ENCODE peak calls at places on chromosomes 13 and 19, in eight cellular contexts. One of them, this sample, is unnamed. For H3K36me3, the result is how much of the 10 kb centered on the place peaks cover.

GRCh38 chr19:46133101-46133627 is 8.7 kb upstream of the IGFL3 start:
- DNase-seq in K562: no peak
- DNase-seq in IMR-90: peak
- DNase-seq in GM23338: peak
- DNase-seq in fibroblast of lung: peak
- DNase-seq in mammary epithelial cell: peak
- DNase-seq in neural progenitor cell: peak
- DNase-seq in neuronal stem cell: peak
- DNase-seq in this sample: peak

GRCh38 chr13:40786568-40786996 is 2.8 kb upstream of the SLC25A15 start:
- DNase-seq in K562: peak
- DNase-seq in IMR-90: peak
- DNase-seq in GM23338: no peak
- DNase-seq in fibroblast of lung: peak
- DNase-seq in mammary epithelial cell: no peak
- DNase-seq in neural progenitor cell: no peak
- DNase-seq in neuronal stem cell: no peak
- DNase-seq in this sample: peak

GRCh38 chr19:42069619-42070293 is at the start of gene GRIK5:
- DNase-seq in K562: no peak
- DNase-seq in IMR-90: no peak
- DNase-seq in GM23338: peak
- DNase-seq in fibroblast of lung: no peak
- DNase-seq in mammary epithelial cell: no peak
- DNase-seq in neural progenitor cell: peak
- DNase-seq in neuronal stem cell: no peak
- DNase-seq in this sample: peak

GRCh38 chr13:94173312-94173854 is 306.1 kb downstream of the DCT start:
- DNase-seq in K562: no peak
- DNase-seq in IMR-90: peak
- DNase-seq in GM23338: no peak
- DNase-seq in fibroblast of lung: no peak
- DNase-seq in mammary epithelial cell: no peak
- DNase-seq in neural progenitor cell: no peak
- DNase-seq in neuronal stem cell: no peak
- DNase-seq in this sample: peak

GRCh38 chr13:26978081-26978860 is 193.3 kb downstream of the USP12 start:
- DNase-seq in K562: no peak
- DNase-seq in IMR-90: no peak
- DNase-seq in GM23338: peak
- DNase-seq in fibroblast of lung: no peak
- DNase-seq in mammary epithelial cell: no peak
- DNase-seq in neural progenitor cell: no peak
- DNase-seq in neuronal stem cell: no peak
- DNase-seq in this sample: no peak

GRCh38 chr19:35830986-35831385 is 18.3 kb upstream of the PRODH2 start:
- DNase-seq in K562: no peak
- DNase-seq in IMR-90: no peak
- DNase-seq in GM23338: no peak
- DNase-seq in fibroblast of lung: no peak
- DNase-seq in mammary epithelial cell: no peak
- DNase-seq in neural progenitor cell: no peak
- DNase-seq in neuronal stem cell: no peak
- DNase-seq in this sample: no peak

GRCh38 chr13:46647514-46648065 is 94.6 kb downstream of the LRCH1 start:
- DNase-seq in K562: no peak
- DNase-seq in IMR-90: no peak
- DNase-seq in GM23338: no peak
- DNase-seq in fibroblast of lung: no peak
- DNase-seq in mammary epithelial cell: no peak
- DNase-seq in neural progenitor cell: no peak
- DNase-seq in neuronal stem cell: no peak
- DNase-seq in this sample: no peak

GRCh38 chr19:53989600-53990533 is 1.6 kb upstream of the CACNG6 start:
- DNase-seq in K562: no peak
- DNase-seq in IMR-90: no peak
- DNase-seq in GM23338: peak
- DNase-seq in fibroblast of lung: no peak
- DNase-seq in mammary epithelial cell: no peak
- DNase-seq in neural progenitor cell: no peak
- DNase-seq in neuronal stem cell: no peak
- DNase-seq in this sample: no peak

GRCh38 chr13:99067160-99067985 is 89.5 kb upstream of the DOCK9 start:
- DNase-seq in K562: no peak
- DNase-seq in IMR-90: peak
- DNase-seq in GM23338: no peak
- DNase-seq in fibroblast of lung: peak
- DNase-seq in mammary epithelial cell: peak
- DNase-seq in neural progenitor cell: no peak
- DNase-seq in neuronal stem cell: no peak
- DNase-seq in this sample: peak

GRCh38 chr13:30861163-30861562 is 44.9 kb upstream of the MEDAG start:
- DNase-seq in K562: no peak
- DNase-seq in IMR-90: no peak
- DNase-seq in GM23338: no peak
- DNase-seq in fibroblast of lung: no peak
- DNase-seq in mammary epithelial cell: no peak
- DNase-seq in neural progenitor cell: no peak
- DNase-seq in neuronal stem cell: no peak
- DNase-seq in this sample: no peak

GRCh38 chr13:30863231-30863630 is 42.8 kb upstream of the MEDAG start:
- DNase-seq in K562: no peak
- DNase-seq in IMR-90: no peak
- DNase-seq in GM23338: peak
- DNase-seq in fibroblast of lung: no peak
- DNase-seq in mammary epithelial cell: no peak
- DNase-seq in neural progenitor cell: peak
- DNase-seq in neuronal stem cell: no peak
- DNase-seq in this sample: no peak

GRCh38 chr13:30861836-30862467 is 44.1 kb upstream of the MEDAG start:
- DNase-seq in K562: no peak
- DNase-seq in IMR-90: no peak
- DNase-seq in GM23338: no peak
- DNase-seq in fibroblast of lung: no peak
- DNase-seq in mammary epithelial cell: no peak
- DNase-seq in neural progenitor cell: no peak
- DNase-seq in neuronal stem cell: no peak
- DNase-seq in this sample: no peak

GRCh38 chr13:30863796-30864195 is 42.3 kb upstream of the MEDAG start:
- DNase-seq in K562: no peak
- DNase-seq in IMR-90: no peak
- DNase-seq in GM23338: peak
- DNase-seq in fibroblast of lung: no peak
- DNase-seq in mammary epithelial cell: no peak
- DNase-seq in neural progenitor cell: no peak
- DNase-seq in neuronal stem cell: no peak
- DNase-seq in this sample: no peak

DNA sequence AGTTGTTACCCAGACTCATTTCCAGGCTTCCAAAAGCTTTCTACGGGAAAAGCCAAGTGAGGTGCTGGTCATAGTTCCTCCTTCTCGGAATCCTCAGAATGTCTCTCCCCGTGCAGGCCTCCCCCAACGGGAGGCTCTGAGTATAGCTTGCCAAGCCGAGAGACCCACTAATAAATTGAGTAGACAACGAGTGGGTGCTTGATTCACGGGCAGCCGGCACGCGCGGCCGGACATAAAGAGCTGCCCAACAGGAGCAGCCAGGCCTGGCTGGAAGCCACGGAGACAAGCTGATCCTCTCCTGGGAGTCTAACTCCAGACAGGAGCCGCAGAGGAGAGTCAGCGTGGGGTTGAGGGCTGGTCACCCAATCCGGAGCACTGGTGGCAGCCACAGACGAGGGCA is 43.4 kb upstream of the MEDAG start:
- DNase-seq in K562: no peak
- DNase-seq in IMR-90: no peak
- DNase-seq in GM23338: peak
- DNase-seq in fibroblast of lung: no peak
- DNase-seq in mammary epithelial cell: no peak
- DNase-seq in neural progenitor cell: peak
- DNase-seq in neuronal stem cell: no peak
- DNase-seq in this sample: no peak
- H3K4me3 ChIP-seq in K562: no peak
- H3K4me3 ChIP-seq in IMR-90: no peak
- H3K4me3 ChIP-seq in GM23338: peak
- H3K4me3 ChIP-seq in fibroblast of lung: no peak
- H3K4me3 ChIP-seq in mammary epithelial cell: no peak
- H3K4me3 ChIP-seq in neural progenitor cell: no peak
- H3K4me3 ChIP-seq in neuronal stem cell: no peak
- H3K4me3 ChIP-seq in this sample: no peak

DNA sequence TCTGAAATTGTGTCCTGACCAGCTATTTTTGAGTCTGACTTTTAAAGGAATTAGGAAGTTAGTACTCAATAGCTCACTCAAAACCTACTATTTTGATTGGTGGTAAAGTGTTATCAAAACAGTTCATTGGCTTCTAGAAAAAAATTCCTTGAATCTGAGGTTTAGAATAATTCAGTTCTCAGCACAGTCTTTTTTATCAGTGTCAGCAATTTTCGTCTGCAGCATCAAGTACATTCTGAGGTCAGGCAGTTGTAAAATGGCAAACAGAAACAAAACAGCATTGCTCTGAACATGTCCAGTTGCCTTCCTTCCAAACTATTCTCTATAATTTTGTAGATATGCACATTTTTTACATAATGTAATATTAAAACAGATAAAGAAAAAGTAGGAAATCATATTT is 1644.1 kb downstream of the SLITRK5 start:
- DNase-seq in K562: no peak
- DNase-seq in IMR-90: no peak
- DNase-seq in GM23338: no peak
- DNase-seq in fibroblast of lung: peak
- DNase-seq in mammary epithelial cell: no peak
- DNase-seq in neural progenitor cell: no peak
- DNase-seq in neuronal stem cell: no peak
- DNase-seq in this sample: no peak
- H2AFZ ChIP-seq in K562: no peak
- H2AFZ ChIP-seq in IMR-90: no peak
- H2AFZ ChIP-seq in GM23338: no peak
- H2AFZ ChIP-seq in fibroblast of lung: no peak
- H2AFZ ChIP-seq in mammary epithelial cell: no peak
- H2AFZ ChIP-seq in neural progenitor cell: no peak
- H2AFZ ChIP-seq in neuronal stem cell: peak
- H2AFZ ChIP-seq in this sample: no peak

GRCh38 chr19:2426661-2427322 is 594 bp downstream of the TIMM13 start:
- DNase-seq in K562: peak
- DNase-seq in IMR-90: peak
- DNase-seq in GM23338: peak
- DNase-seq in fibroblast of lung: peak
- DNase-seq in mammary epithelial cell: peak
- DNase-seq in neural progenitor cell: peak
- DNase-seq in neuronal stem cell: peak
- DNase-seq in this sample: peak

GRCh38 chr19:2428027-2428690 is 773 bp upstream of the TIMM13 start:
- DNase-seq in K562: no peak
- DNase-seq in IMR-90: peak
- DNase-seq in GM23338: peak
- DNase-seq in fibroblast of lung: no peak
- DNase-seq in mammary epithelial cell: no peak
- DNase-seq in neural progenitor cell: peak
- DNase-seq in neuronal stem cell: no peak
- DNase-seq in this sample: peak

GRCh38 chr19:2428756-2429711 is 1.6 kb upstream of the TIMM13 start:
- DNase-seq in K562: no peak
- DNase-seq in IMR-90: no peak
- DNase-seq in GM23338: peak
- DNase-seq in fibroblast of lung: no peak
- DNase-seq in mammary epithelial cell: no peak
- DNase-seq in neural progenitor cell: no peak
- DNase-seq in neuronal stem cell: no peak
- DNase-seq in this sample: no peak

GRCh38 chr19:2425622-2426581 is 1.5 kb downstream of the TIMM13 start:
- DNase-seq in K562: no peak
- DNase-seq in IMR-90: no peak
- DNase-seq in GM23338: no peak
- DNase-seq in fibroblast of lung: no peak
- DNase-seq in mammary epithelial cell: no peak
- DNase-seq in neural progenitor cell: no peak
- DNase-seq in neuronal stem cell: no peak
- DNase-seq in this sample: no peak

DNA sequence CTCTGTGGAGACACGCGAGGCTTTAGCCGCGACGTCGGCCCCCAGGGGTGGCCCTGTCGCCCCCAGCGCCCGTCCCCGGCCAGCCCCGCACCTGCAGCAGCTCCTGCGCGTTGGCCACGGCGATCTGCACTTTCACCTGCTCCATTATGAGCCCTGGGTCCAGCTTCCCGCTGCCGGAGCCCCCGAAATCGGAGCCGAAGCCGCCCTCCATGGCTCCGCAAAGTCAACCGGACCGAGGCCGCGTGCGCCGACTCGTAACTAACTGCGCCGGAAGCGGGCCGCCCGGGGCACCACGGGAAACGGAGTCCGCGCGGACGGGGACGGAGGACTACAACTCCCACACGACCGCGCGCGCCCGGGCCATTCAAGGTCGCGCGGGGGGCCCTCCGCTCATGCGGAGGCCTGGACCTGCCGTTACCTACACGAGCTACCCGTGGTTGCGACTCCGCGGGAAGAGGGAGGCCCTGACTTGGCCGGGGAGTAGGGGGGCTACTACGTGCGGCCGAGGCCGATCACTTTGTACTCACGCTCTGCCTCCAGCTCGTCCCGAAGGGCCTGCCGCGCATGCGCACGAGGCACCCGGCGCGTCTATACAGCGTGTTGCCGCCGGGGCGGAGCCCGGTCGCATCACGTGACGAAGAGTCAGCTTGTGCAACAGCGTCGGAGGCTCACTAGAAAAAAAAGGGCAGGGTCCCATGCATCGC is at the start of gene TIMM13:
- DNase-seq in K562: peak
- DNase-seq in IMR-90: peak
- DNase-seq in GM23338: peak
- DNase-seq in fibroblast of lung: peak
- DNase-seq in mammary epithelial cell: peak
- DNase-seq in neural progenitor cell: peak
- DNase-seq in neuronal stem cell: peak
- DNase-seq in this sample: peak
- H3K36me3 ChIP-seq in K562: half or more
- H3K36me3 ChIP-seq in IMR-90: under half
- H3K36me3 ChIP-seq in GM23338: under half
- H3K36me3 ChIP-seq in fibroblast of lung: under half
- H3K36me3 ChIP-seq in mammary epithelial cell: under half
- H3K36me3 ChIP-seq in neural progenitor cell: under half
- H3K36me3 ChIP-seq in neuronal stem cell: under half
- H3K36me3 ChIP-seq in this sample: under half

DNA sequence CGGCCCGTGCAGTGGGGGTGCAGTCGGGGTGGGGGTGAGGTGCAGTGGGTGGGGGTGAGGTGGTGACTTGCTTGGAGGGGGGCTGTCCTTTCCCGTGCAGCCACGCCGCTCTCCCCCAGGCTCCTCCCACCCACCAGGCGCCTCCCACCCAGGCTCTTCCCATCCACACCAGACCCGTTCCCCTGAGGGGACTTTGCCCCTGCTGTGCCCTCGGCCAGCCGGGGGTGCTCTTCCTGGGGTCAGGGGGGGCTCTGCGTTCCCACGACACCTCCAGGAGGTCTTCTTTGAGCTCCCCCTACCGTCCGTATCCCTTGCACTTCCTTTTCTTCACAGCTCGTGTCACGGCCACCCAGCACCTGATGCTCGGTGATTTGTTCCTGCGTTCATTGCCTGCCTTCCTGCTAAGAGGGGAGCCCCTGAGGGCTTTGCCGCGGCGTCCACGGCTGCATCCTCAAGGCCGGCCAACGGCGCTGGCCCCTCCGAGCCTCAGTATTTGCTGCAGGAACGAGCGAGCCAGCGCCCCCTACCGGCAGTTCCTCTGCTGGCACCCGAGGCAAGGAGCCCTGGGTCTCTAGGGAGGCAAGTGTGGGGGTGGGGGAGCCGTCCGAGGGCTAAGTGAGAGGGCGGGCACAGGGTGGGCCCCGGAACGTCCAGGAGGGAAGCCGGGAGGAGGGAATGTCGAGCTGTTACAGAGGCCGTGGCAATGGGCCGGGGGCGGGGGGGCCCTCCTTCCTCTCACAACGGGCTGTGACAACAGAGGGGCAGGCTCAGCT is 11.8 kb downstream of the LRRC4B start:
- DNase-seq in K562: peak
- DNase-seq in IMR-90: peak
- DNase-seq in GM23338: peak
- DNase-seq in fibroblast of lung: peak
- DNase-seq in mammary epithelial cell: peak
- DNase-seq in neural progenitor cell: peak
- DNase-seq in neuronal stem cell: peak
- DNase-seq in this sample: peak
- H3K4me3 ChIP-seq in K562: peak
- H3K4me3 ChIP-seq in IMR-90: peak
- H3K4me3 ChIP-seq in GM23338: peak
- H3K4me3 ChIP-seq in fibroblast of lung: peak
- H3K4me3 ChIP-seq in mammary epithelial cell: no peak
- H3K4me3 ChIP-seq in neural progenitor cell: peak
- H3K4me3 ChIP-seq in neuronal stem cell: peak
- H3K4me3 ChIP-seq in this sample: peak